ENCODE peak calls at places on chromosomes 11 and 22, in nine cellular contexts. H, O, Z, P, J, K, D, G and T are unnamed samples.

GRCh38 chr11:96366024-96366423 is 23.0 kb upstream of the MAML2 start:
- DNase-seq in H (no peak), O (no peak), Z (no peak), P (no peak), J (no peak), K (no peak), D (no peak), G (no peak), T (no peak)

GRCh38 chr22:27668828-27669797 is 132.4 kb downstream of the MN1 start:
- DNase-seq in H (no peak), O (peak; percentile 65), Z (peak; percentile 25), P (peak; percentile 91), J (no peak), K (peak; percentile 70), D (peak; percentile 52), G (peak; percentile 42), T (peak; percentile 84)

GRCh38 chr11:77406396-77406795 is 67.5 kb downstream of the PAK1 start:
- DNase-seq in H (no peak), O (no peak), Z (no peak), P (no peak), J (no peak), K (no peak), D (no peak), G (no peak), T (no peak)

GRCh38 chr11:134530826-134531225 is 118.8 kb upstream of the B3GAT1 start:
- DNase-seq in H (no peak), O (no peak), Z (peak; percentile 6), P (no peak), J (no peak), K (no peak), D (peak; percentile 30), G (no peak), T (no peak)

GRCh38 chr22:39236321-39237275 is 8.2 kb downstream of the PDGFB start:
- DNase-seq in H (no peak), O (peak; percentile 45), Z (no peak), P (no peak), J (no peak), K (no peak), D (peak; percentile 51), G (no peak), T (no peak)

GRCh38 chr11:70191495-70192140 is 11.5 kb upstream of the FADD start:
- DNase-seq in H (no peak), O (peak; percentile 70), Z (peak; percentile 36), P (peak; percentile 52), J (no peak), K (peak; percentile 45), D (peak; percentile 85), G (peak; percentile 90), T (peak; percentile 82)

GRCh38 chr11:16669799-16670415 is 68.5 kb upstream of the C11orf58 start:
- DNase-seq in H (no peak), O (peak; percentile 15), Z (no peak), P (peak; percentile 54), J (no peak), K (peak; percentile 85), D (no peak), G (no peak), T (peak; percentile 68)

GRCh38 chr22:43433451-43433850 is 21.6 kb downstream of the MPPED1 start:
- DNase-seq in H (no peak), O (no peak), Z (no peak), P (no peak), J (no peak), K (no peak), D (no peak), G (no peak), T (no peak)

GRCh38 chr11:60633645-60634044 is 65.8 kb upstream of the MS4A8 start:
- DNase-seq in H (no peak), O (no peak), Z (no peak), P (no peak), J (no peak), K (no peak), D (no peak), G (no peak), T (no peak)

GRCh38 chr11:25667871-25668270 is 664.1 kb upstream of the ANO3 start:
- DNase-seq in H (no peak), O (no peak), Z (no peak), P (no peak), J (no peak), K (no peak), D (no peak), G (no peak), T (no peak)

GRCh38 chr22:39908737-39909136 is 7.9 kb downstream of the GRAP2 start:
- DNase-seq in H (no peak), O (no peak), Z (no peak), P (no peak), J (no peak), K (peak; percentile 17), D (no peak), G (no peak), T (no peak)

GRCh38 chr11:124946735-124947141 is 7.3 kb upstream of the CCDC15 start:
- DNase-seq in H (no peak), O (no peak), Z (no peak), P (no peak), J (no peak), K (peak; percentile 18), D (no peak), G (no peak), T (no peak)

GRCh38 chr11:69416123-69416475 is 65.4 kb upstream of the LINC01488 start:
- DNase-seq in H (no peak), O (no peak), Z (no peak), P (no peak), J (no peak), K (no peak), D (no peak), G (no peak), T (no peak)

GRCh38 chr11:606245-606644 is 9.5 kb downstream of the IRF7 start:
- DNase-seq in H (no peak), O (peak; percentile 76), Z (peak; percentile 44), P (no peak), J (no peak), K (peak; percentile 72), D (peak; percentile 79), G (peak; percentile 82), T (no peak)

GRCh38 chr11:41622707-41623359 is 163.4 kb upstream of the LRRC4C start:
- DNase-seq in H (no peak), O (no peak), Z (no peak), P (no peak), J (no peak), K (no peak), D (no peak), G (no peak), T (no peak)

GRCh38 chr22:47290706-47291430 is 528.4 kb downstream of the TBC1D22A start:
- DNase-seq in H (no peak), O (no peak), Z (no peak), P (no peak), J (no peak), K (no peak), D (no peak), G (no peak), T (peak; percentile 12)
- H3K9me3 ChIP-seq in H (no peaks in the 10 kb centered on the region), O (no peaks in the 10 kb centered on the region), Z (no peaks in the 10 kb centered on the region), P (no peaks in the 10 kb centered on the region), J (no peaks in the 10 kb centered on the region), K (no peaks in the 10 kb centered on the region), D (no peaks in the 10 kb centered on the region), G (no peaks in the 10 kb centered on the region), T (no peaks in the 10 kb centered on the region)

GRCh38 chr11:62132689-62133293 is 9.0 kb downstream of the INCENP start:
- DNase-seq in H (no peak), O (no peak), Z (no peak), P (no peak), J (no peak), K (no peak), D (no peak), G (no peak), T (no peak)

GRCh38 chr11:62129610-62130497 is 6.0 kb downstream of the INCENP start:
- DNase-seq in H (no peak), O (no peak), Z (no peak), P (no peak), J (no peak), K (no peak), D (no peak), G (no peak), T (no peak)

GRCh38 chr11:62132188-62132587 is 8.4 kb downstream of the INCENP start:
- DNase-seq in H (no peak), O (no peak), Z (no peak), P (no peak), J (no peak), K (no peak), D (no peak), G (no peak), T (no peak)

GRCh38 chr11:62130498-62131464 is 7.0 kb downstream of the INCENP start:
- DNase-seq in H (no peak), O (no peak), Z (no peak), P (no peak), J (no peak), K (no peak), D (no peak), G (no peak), T (no peak)

GRCh38 chr11:62133328-62134065 is 9.7 kb downstream of the INCENP start:
- DNase-seq in H (no peak), O (no peak), Z (no peak), P (no peak), J (no peak), K (no peak), D (no peak), G (no peak), T (no peak)
- H3K36me3 ChIP-seq in H (peaks cover 25% of the 10 kb centered on the region), O (peaks cover 18% of the 10 kb centered on the region), Z (no peaks in the 10 kb centered on the region), P (peaks cover 29% of the 10 kb centered on the region), J (peaks cover 5% of the 10 kb centered on the region), K (peaks cover 23% of the 10 kb centered on the region), D (peaks cover 58% of the 10 kb centered on the region), G (peaks cover 15% of the 10 kb centered on the region), T (peaks cover 6% of the 10 kb centered on the region)

DNA sequence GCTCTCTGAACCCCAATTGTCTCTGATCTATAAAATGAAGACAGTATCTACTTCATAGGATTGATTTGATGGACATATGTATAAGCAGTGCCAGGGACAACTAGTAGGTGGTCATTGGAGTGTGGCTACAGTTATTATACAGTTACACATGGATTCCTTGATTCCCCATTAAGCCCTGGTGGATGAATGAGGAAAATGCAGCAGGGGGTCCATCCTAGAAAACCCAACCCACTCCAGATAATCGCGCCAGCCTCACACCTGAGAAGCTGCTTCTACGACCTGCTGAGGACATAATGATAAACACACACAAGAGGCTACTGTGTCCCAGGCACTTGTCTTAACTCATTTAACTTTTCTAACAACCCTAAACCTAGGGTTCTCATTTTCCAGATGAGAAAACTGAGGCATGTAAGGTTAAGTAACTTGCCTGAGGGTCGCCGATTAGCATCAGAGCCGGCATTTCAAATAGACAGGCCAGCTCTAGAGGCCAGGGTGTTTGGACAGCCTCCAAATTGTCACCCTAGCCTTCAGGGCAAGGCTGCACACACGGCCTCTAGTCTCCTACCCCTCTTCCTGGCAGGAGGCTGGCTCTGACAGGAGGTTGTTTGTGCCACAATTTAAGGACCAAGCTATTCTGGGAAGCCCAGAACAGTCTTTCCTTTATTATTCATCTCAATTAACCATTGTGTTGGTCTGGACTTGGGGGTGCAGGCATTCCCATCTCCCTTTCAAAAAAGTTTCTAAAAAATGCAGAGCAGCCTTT is 3.8 kb upstream of the C11orf91 start:
- DNase-seq in H (no peak), O (no peak), Z (no peak), P (no peak), J (no peak), K (no peak), D (no peak), G (no peak), T (no peak)
- TF ChIP-seq CTCF in H (no peak), O (no peak), Z (no peak), P (no peak), J (no peak), K (no peak), D (no peak), G (no peak), T (no peak)

DNA sequence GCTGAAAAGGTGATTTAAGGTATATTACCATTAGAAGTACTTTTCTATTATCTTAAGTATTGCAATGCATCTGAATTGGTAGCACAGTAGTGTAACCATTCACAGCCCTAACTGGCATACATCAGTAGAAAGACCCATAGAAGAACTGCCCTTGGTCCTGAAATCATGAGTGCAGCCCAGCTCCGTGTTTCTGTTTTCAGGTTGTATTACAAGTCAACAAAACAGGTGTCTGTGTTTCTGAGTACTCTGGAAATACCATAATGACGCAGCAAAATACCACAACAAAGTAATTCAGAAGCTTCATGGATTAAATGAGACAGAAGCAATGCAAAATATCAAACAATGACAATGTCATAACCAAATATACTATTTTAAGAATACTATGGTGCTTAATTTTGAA is 226.3 kb downstream of the OPCML start:
- DNase-seq in H (no peak), O (no peak), Z (no peak), P (no peak), J (no peak), K (no peak), D (no peak), G (no peak), T (peak; percentile 9)
- H3K9me3 ChIP-seq in H (no peaks in the 10 kb centered on the region), O (no peaks in the 10 kb centered on the region), Z (no peaks in the 10 kb centered on the region), P (no peaks in the 10 kb centered on the region), J (no peaks in the 10 kb centered on the region), K (no peaks in the 10 kb centered on the region), D (no peaks in the 10 kb centered on the region), G (no peaks in the 10 kb centered on the region), T (no peaks in the 10 kb centered on the region)